ENCODE peak calls at places on chromosomes 5 and 9, in nine cellular contexts. L, Q, O, C, G, T, U, V and R are unnamed samples.

GRCh38 chr5:122101636-122102285 is 23.7 kb upstream of the LOX start:
- DNase-seq in G (no peak), U (peak), L (peak), Q (no peak), T (peak), O (peak), V (peak), C (peak), R (no peak)

GRCh38 chr5:39547548-39548154 is 122.9 kb upstream of the DAB2 start:
- DNase-seq in L (peak), O (peak), G (no peak), C (peak), V (peak), Q (peak), T (peak), U (peak), R (no peak)

GRCh38 chr5:138594305-138595058 is 19.3 kb upstream of the HSPA9 start:
- DNase-seq in G (no peak), U (no peak), V (no peak), C (no peak), L (no peak), Q (no peak), T (no peak), O (peak), R (no peak)

GRCh38 chr5:1294839-1295649 is at the start of gene TERT:
- DNase-seq in Q (no peak), V (peak), L (no peak), G (no peak), C (no peak), O (no peak), U (peak), T (no peak), R (peak)

GRCh38 chr5:181261320-181262085 is 560 bp upstream of the TRIM52 start:
- DNase-seq in V (peak), L (peak), G (no peak), O (peak), Q (no peak), U (peak), T (peak), C (peak), R (peak)

GRCh38 chr5:124906339-124907097 is 160.1 kb upstream of the ZNF608 start:
- DNase-seq in G (peak), L (peak), O (peak), U (peak), C (peak), Q (no peak), V (peak), T (no peak), R (no peak)

GRCh38 chr5:96043471-96043870 is 81.8 kb upstream of the ELL2 start:
- DNase-seq in C (no peak), T (no peak), Q (no peak), O (no peak), G (no peak), V (no peak), L (no peak), U (no peak), R (no peak)

GRCh38 chr5:163758283-163758711 is 252.9 kb downstream of the MAT2B start:
- DNase-seq in C (no peak), Q (no peak), U (peak), T (no peak), G (no peak), L (no peak), O (no peak), V (no peak), R (no peak)

GRCh38 chr5:97071101-97071500 is 71.3 kb downstream of the LIX1 start:
- DNase-seq in T (no peak), U (peak), G (no peak), V (no peak), Q (no peak), C (peak), O (no peak), L (no peak), R (no peak)

GRCh38 chr5:124591583-124591982 is 154.9 kb downstream of the ZNF608 start:
- DNase-seq in T (no peak), O (no peak), U (no peak), V (no peak), Q (no peak), C (no peak), G (no peak), L (no peak), R (no peak)

GRCh38 chr9:35396560-35397215 is 93.2 kb upstream of the RUSC2 start:
- DNase-seq in L (no peak), V (no peak), U (no peak), C (no peak), T (no peak), O (no peak), Q (no peak), G (no peak), R (no peak)

GRCh38 chr9:79699479-79699878 is 127.7 kb downstream of the TLE4 start:
- DNase-seq in L (no peak), G (no peak), V (no peak), C (no peak), U (no peak), T (no peak), O (no peak), Q (no peak), R (no peak)

GRCh38 chr5:56829137-56829536 is 13.8 kb downstream of the MAP3K1 start:
- DNase-seq in T (peak), O (no peak), V (no peak), C (no peak), G (no peak), U (no peak), Q (no peak), L (no peak), R (peak)

GRCh38 chr9:80440724-80441123 is 869.0 kb downstream of the TLE4 start:
- DNase-seq in O (peak), U (no peak), Q (no peak), G (no peak), T (no peak), V (no peak), L (no peak), C (no peak), R (no peak)

GRCh38 chr5:150503977-150504620 is 3.8 kb upstream of the NDST1 start:
- DNase-seq in U (peak), T (no peak), O (no peak), L (no peak), G (peak), V (no peak), C (peak), Q (no peak), R (no peak)

GRCh38 chr9:137198051-137198747 is 2.3 kb downstream of the TPRN start:
- DNase-seq in G (no peak), Q (no peak), L (peak), V (no peak), U (no peak), T (no peak), C (no peak), O (peak), R (no peak)

GRCh38 chr9:127946728-127947127 is 9.1 kb upstream of the DPM2 start:
- DNase-seq in L (no peak), U (no peak), V (no peak), O (no peak), Q (no peak), G (no peak), C (no peak), T (no peak), R (no peak)

GRCh38 chr5:54165687-54166086 is 144.7 kb downstream of the ARL15 start:
- DNase-seq in V (no peak), Q (no peak), G (no peak), T (no peak), U (no peak), O (no peak), L (no peak), C (no peak), R (no peak)

GRCh38 chr9:16530669-16531461 is 339.6 kb downstream of the BNC2 start:
- DNase-seq in O (peak), Q (no peak), C (no peak), T (peak), U (no peak), G (peak), V (no peak), L (peak), R (no peak)

GRCh38 chr5:116436674-116437350 is 137.8 kb downstream of the SEMA6A start:
- DNase-seq in T (no peak), U (no peak), L (no peak), O (no peak), V (no peak), G (no peak), Q (no peak), C (no peak), R (no peak)

GRCh38 chr9:85158512-85158911 is 489.0 kb downstream of the NTRK2 start:
- DNase-seq in U (no peak), O (peak), T (no peak), Q (no peak), C (no peak), L (no peak), G (peak), V (no peak), R (no peak)

GRCh38 chr9:75360258-75360657 is 271.9 kb downstream of the OSTF1 start:
- DNase-seq in V (no peak), O (no peak), L (no peak), U (no peak), G (no peak), C (no peak), T (no peak), Q (no peak), R (no peak)

GRCh38 chr5:67607958-67608357 is 411.4 kb upstream of the CD180 start:
- DNase-seq in V (no peak), O (no peak), G (no peak), T (peak), Q (no peak), L (no peak), C (no peak), U (no peak), R (no peak)

GRCh38 chr5:81965510-81965909 is 6.3 kb upstream of the ATG10 start:
- DNase-seq in V (no peak), G (no peak), U (peak), T (no peak), C (no peak), L (no peak), O (no peak), Q (no peak), R (no peak)

GRCh38 chr5:91425046-91425445 is 41.9 kb upstream of the ARRDC3 start:
- DNase-seq in V (no peak), C (no peak), G (no peak), O (no peak), T (no peak), U (no peak), Q (no peak), L (no peak), R (no peak)

GRCh38 chr9:111427186-111427585 is 57.0 kb downstream of the ECPAS start:
- DNase-seq in V (no peak), O (no peak), L (no peak), T (peak), G (no peak), U (peak), C (peak), Q (peak), R (no peak)